ENCODE peak calls at places on chromosomes 6 and 20, in four cellular contexts. D, Q, C and L are unnamed samples.

GRCh38 chr6:106159531-106159940 is 73.4 kb downstream of the PRDM1 start:
- DNase-seq in C (no peak), Q (peak; percentile 97), D (no peak), L (no peak)

GRCh38 chr20:13221673-13222318 is 722 bp downstream of the ISM1 start:
- DNase-seq in C (peak; percentile 68), Q (peak; percentile 85), D (peak; percentile 29), L (peak; percentile 81)

GRCh38 chr20:62326559-62326958 is 23.8 kb downstream of the ADRM1 start:
- DNase-seq in Q (no peak), D (no peak), C (no peak), L (no peak)

GRCh38 chr6:9412951-9413559 is 977.7 kb upstream of the SLC35B3 start:
- DNase-seq in D (no peak), Q (peak; percentile 40), C (no peak), L (peak; percentile 44)

GRCh38 chr20:59733326-59733725 is 129.0 kb downstream of the PHACTR3 start:
- DNase-seq in D (no peak), Q (no peak), C (no peak), L (no peak)

GRCh38 chr6:8082954-8083858 is 19.0 kb upstream of the BLOC1S5 start:
- DNase-seq in Q (peak; percentile 96), C (peak; percentile 21), D (peak; percentile 13), L (no peak)

GRCh38 chr20:58892126-58892931 is 39.8 kb downstream of the GNAS start:
- DNase-seq in C (peak; percentile 76), Q (peak; percentile 84), D (peak; percentile 71), L (peak; percentile 86)

GRCh38 chr20:47549671-47550070 is 48.0 kb downstream of the NCOA3 start:
- DNase-seq in Q (no peak), D (no peak), C (no peak), L (no peak)

GRCh38 chr6:126033696-126034095 is 47.4 kb downstream of the TRMT11 start:
- DNase-seq in D (peak; percentile 27), Q (peak; percentile 89), C (peak; percentile 29), L (peak; percentile 13)

GRCh38 chr6:135291288-135292116 is 110.4 kb downstream of the MYB start:
- DNase-seq in D (no peak), C (no peak), Q (peak; percentile 7), L (no peak)

GRCh38 chr6:39166189-39166917 is 51.4 kb upstream of the SAYSD1 start:
- DNase-seq in C (peak; percentile 61), Q (peak; percentile 72), D (peak; percentile 63), L (peak; percentile 77)

GRCh38 chr6:166236586-166236985 is 68.9 kb upstream of the TBXT start:
- DNase-seq in D (no peak), C (no peak), Q (no peak), L (no peak)

GRCh38 chr6:75317503-75318206 is 33.1 kb upstream of the TMEM30A start:
- DNase-seq in D (no peak), C (no peak), Q (peak; percentile 60), L (no peak)

GRCh38 chr6:47922391-47922790 is 140.6 kb downstream of the OPN5 start:
- DNase-seq in Q (no peak), D (no peak), C (no peak), L (peak; percentile 75)

GRCh38 chr6:163457637-163458561 is 43.4 kb downstream of the QKI start:
- DNase-seq in C (peak; percentile 5), Q (peak; percentile 95), D (no peak), L (no peak)

GRCh38 chr20:41003143-41003932 is 25.3 kb upstream of the TOP1 start:
- DNase-seq in Q (peak; percentile 97), C (peak; percentile 90), D (peak; percentile 82), L (peak; percentile 37)

GRCh38 chr6:7727150-7727950 is 1.5 kb downstream of the BMP6 start:
- DNase-seq in D (no peak), C (peak; percentile 26), Q (peak; percentile 53), L (no peak)

GRCh38 chr6:112014483-112014882 is 39.4 kb upstream of the CCN6 start:
- DNase-seq in D (no peak), Q (peak; percentile 79), C (no peak), L (no peak)

GRCh38 chr6:152529364-152529763 is 107.8 kb downstream of the SYNE1 start:
- DNase-seq in D (no peak), C (no peak), Q (peak; percentile 56), L (no peak)

GRCh38 chr6:40882321-40882720 is 156.7 kb downstream of the UNC5CL start:
- DNase-seq in C (no peak), D (no peak), Q (no peak), L (peak; percentile 68)

GRCh38 chr20:38779247-38780097 is 26.0 kb upstream of the PPP1R16B start:
- DNase-seq in C (no peak), Q (no peak), D (no peak), L (no peak)

GRCh38 chr20:24581443-24582170 is 112.2 kb downstream of the SYNDIG1 start:
- DNase-seq in Q (no peak), D (no peak), C (no peak), L (no peak)

GRCh38 chr6:149646599-149646998 is 1.9 kb downstream of the KATNA1 start:
- DNase-seq in Q (no peak), D (no peak), C (no peak), L (no peak)